ENCODE peak calls at places on chromosomes 2 and 18, in four cellular contexts. One of them, this sample, is unnamed.

GRCh38 chr2:143730155-143730949 is 601.1 kb downstream of the ARHGAP15 start:
- DNase-seq in spleen: no peak
- DNase-seq in transverse colon: no peak
- DNase-seq in HCT116: no peak
- DNase-seq in this sample: no peak

GRCh38 chr18:58960946-58961722 is 96.5 kb downstream of the ZNF532 start:
- DNase-seq in spleen: no peak
- DNase-seq in transverse colon: no peak
- DNase-seq in HCT116: no peak
- DNase-seq in this sample: no peak

GRCh38 chr2:235017441-235017840 is 65.6 kb downstream of the SH3BP4 start:
- DNase-seq in spleen: no peak
- DNase-seq in transverse colon: no peak
- DNase-seq in HCT116: no peak
- DNase-seq in this sample: no peak

GRCh38 chr2:227450921-227451654 is 20.9 kb upstream of the AGFG1 start:
- DNase-seq in spleen: no peak
- DNase-seq in transverse colon: no peak
- DNase-seq in HCT116: no peak
- DNase-seq in this sample: no peak

GRCh38 chr2:199883474-199884212 is 27.4 kb upstream of the C2orf69 start:
- DNase-seq in spleen: no peak
- DNase-seq in transverse colon: no peak
- DNase-seq in HCT116: no peak
- DNase-seq in this sample: no peak

GRCh38 chr2:239155806-239156480 is 244.9 kb downstream of the HDAC4 start:
- DNase-seq in spleen: peak
- DNase-seq in transverse colon: no peak
- DNase-seq in HCT116: no peak
- DNase-seq in this sample: no peak

GRCh38 chr2:74985983-74986382 is 27.5 kb downstream of the POLE4 start:
- DNase-seq in spleen: no peak
- DNase-seq in transverse colon: no peak
- DNase-seq in HCT116: no peak
- DNase-seq in this sample: no peak

GRCh38 chr2:237471457-237472186 is 15.4 kb upstream of the MLPH start:
- DNase-seq in spleen: no peak
- DNase-seq in transverse colon: peak
- DNase-seq in HCT116: peak
- DNase-seq in this sample: peak

GRCh38 chr2:139175510-139175909 is 395.3 kb upstream of the NXPH2 start:
- DNase-seq in spleen: no peak
- DNase-seq in transverse colon: no peak
- DNase-seq in HCT116: no peak
- DNase-seq in this sample: no peak

GRCh38 chr2:227717687-227718567 is at the start of gene SLC19A3:
- DNase-seq in spleen: peak
- DNase-seq in transverse colon: peak
- DNase-seq in HCT116: no peak
- DNase-seq in this sample: peak

GRCh38 chr2:138364554-138365162 is 136.9 kb upstream of the SPOPL start:
- DNase-seq in spleen: no peak
- DNase-seq in transverse colon: no peak
- DNase-seq in HCT116: no peak
- DNase-seq in this sample: no peak

GRCh38 chr2:109209412-109209811 is 80.4 kb downstream of the SH3RF3 start:
- DNase-seq in spleen: no peak
- DNase-seq in transverse colon: no peak
- DNase-seq in HCT116: no peak
- DNase-seq in this sample: no peak

GRCh38 chr2:12722445-12723316 is 5.9 kb downstream of the TRIB2 start:
- DNase-seq in spleen: no peak
- DNase-seq in transverse colon: no peak
- DNase-seq in HCT116: no peak
- DNase-seq in this sample: no peak

GRCh38 chr18:35172009-35172408 is 68.8 kb upstream of the ZNF397 start:
- DNase-seq in spleen: no peak
- DNase-seq in transverse colon: no peak
- DNase-seq in HCT116: no peak
- DNase-seq in this sample: no peak

GRCh38 chr2:26442707-26443106 is 35.2 kb downstream of the OTOF start:
- DNase-seq in spleen: no peak
- DNase-seq in transverse colon: no peak
- DNase-seq in HCT116: no peak
- DNase-seq in this sample: no peak

GRCh38 chr2:203404996-203405395 is 76.8 kb downstream of the ABI2 start:
- DNase-seq in spleen: no peak
- DNase-seq in transverse colon: no peak
- DNase-seq in HCT116: peak
- DNase-seq in this sample: no peak

GRCh38 chr2:22487541-22487940 is 897.4 kb upstream of the KLHL29 start:
- DNase-seq in spleen: no peak
- DNase-seq in transverse colon: no peak
- DNase-seq in HCT116: no peak
- DNase-seq in this sample: no peak

GRCh38 chr2:174059875-174060226 is 94.7 kb upstream of the SP3 start:
- DNase-seq in spleen: no peak
- DNase-seq in transverse colon: no peak
- DNase-seq in HCT116: no peak
- DNase-seq in this sample: no peak

GRCh38 chr18:79495591-79496071 is 99.9 kb downstream of the NFATC1 start:
- DNase-seq in spleen: peak
- DNase-seq in transverse colon: no peak
- DNase-seq in HCT116: no peak
- DNase-seq in this sample: no peak

GRCh38 chr2:96964221-96964905 is 22.0 kb downstream of the FAM178B start:
- DNase-seq in spleen: peak
- DNase-seq in transverse colon: no peak
- DNase-seq in HCT116: no peak
- DNase-seq in this sample: no peak

GRCh38 chr2:65450810-65451209 is 18.4 kb upstream of the SPRED2 start:
- DNase-seq in spleen: no peak
- DNase-seq in transverse colon: peak
- DNase-seq in HCT116: no peak
- DNase-seq in this sample: no peak

GRCh38 chr2:27527182-27527581 is 30.5 kb downstream of the GCKR start:
- DNase-seq in spleen: no peak
- DNase-seq in transverse colon: no peak
- DNase-seq in HCT116: peak
- DNase-seq in this sample: no peak

GRCh38 chr2:40658917-40659316 is 207.0 kb upstream of the SLC8A1 start:
- DNase-seq in spleen: no peak
- DNase-seq in transverse colon: no peak
- DNase-seq in HCT116: no peak
- DNase-seq in this sample: no peak

GRCh38 chr2:210086292-210086691 is 83.9 kb downstream of the RPE start:
- DNase-seq in spleen: no peak
- DNase-seq in transverse colon: no peak
- DNase-seq in HCT116: no peak
- DNase-seq in this sample: no peak

GRCh38 chr2:233084488-233084887 is 24.3 kb downstream of the INPP5D start:
- DNase-seq in spleen: peak
- DNase-seq in transverse colon: peak
- DNase-seq in HCT116: no peak
- DNase-seq in this sample: peak

GRCh38 chr18:9526458-9526857 is 51.1 kb downstream of the RALBP1 start:
- DNase-seq in spleen: no peak
- DNase-seq in transverse colon: no peak
- DNase-seq in HCT116: no peak
- DNase-seq in this sample: no peak

GRCh38 chr18:76657428-76657827 is 162.4 kb upstream of the ZNF516 start:
- DNase-seq in spleen: no peak
- DNase-seq in transverse colon: no peak
- DNase-seq in HCT116: no peak
- DNase-seq in this sample: no peak

GRCh38 chr18:48072428-48073204 is 142.2 kb upstream of the SMAD2 start:
- DNase-seq in spleen: peak
- DNase-seq in transverse colon: no peak
- DNase-seq in HCT116: no peak
- DNase-seq in this sample: no peak

GRCh38 chr18:10027031-10027430 is 113.2 kb downstream of the VAPA start:
- DNase-seq in spleen: no peak
- DNase-seq in transverse colon: no peak
- DNase-seq in HCT116: no peak
- DNase-seq in this sample: no peak

GRCh38 chr2:187302619-187303018 is 145.4 kb downstream of the CALCRL start:
- DNase-seq in spleen: no peak
- DNase-seq in transverse colon: peak
- DNase-seq in HCT116: no peak
- DNase-seq in this sample: no peak

GRCh38 chr2:120540719-120541552 is 194.7 kb upstream of the GLI2 start:
- DNase-seq in spleen: no peak
- DNase-seq in transverse colon: no peak
- DNase-seq in HCT116: no peak
- DNase-seq in this sample: no peak

GRCh38 chr2:231034291-231034882 is 2.9 kb upstream of the C2orf72 start:
- DNase-seq in spleen: no peak
- DNase-seq in transverse colon: no peak
- DNase-seq in HCT116: no peak
- DNase-seq in this sample: no peak

GRCh38 chr2:223269386-223269785 is 217.4 kb downstream of the KCNE4 start:
- DNase-seq in spleen: no peak
- DNase-seq in transverse colon: no peak
- DNase-seq in HCT116: no peak
- DNase-seq in this sample: no peak

GRCh38 chr2:154132827-154133226 is 261.1 kb downstream of the GALNT13 start:
- DNase-seq in spleen: no peak
- DNase-seq in transverse colon: no peak
- DNase-seq in HCT116: no peak
- DNase-seq in this sample: no peak

GRCh38 chr18:45801396-45802004 is 24.0 kb upstream of the SIGLEC15 start:
- DNase-seq in spleen: no peak
- DNase-seq in transverse colon: no peak
- DNase-seq in HCT116: no peak
- DNase-seq in this sample: no peak

GRCh38 chr2:119255760-119256573 is 32.3 kb downstream of the STEAP3 start:
- DNase-seq in spleen: no peak
- DNase-seq in transverse colon: no peak
- DNase-seq in HCT116: peak
- DNase-seq in this sample: no peak

GRCh38 chr2:230627806-230628724 is 84.6 kb upstream of the CAB39 start:
- DNase-seq in spleen: peak
- DNase-seq in transverse colon: no peak
- DNase-seq in HCT116: no peak
- DNase-seq in this sample: no peak

GRCh38 chr2:47274054-47274779 is 119.1 kb upstream of the STPG4 start:
- DNase-seq in spleen: no peak
- DNase-seq in transverse colon: no peak
- DNase-seq in HCT116: no peak
- DNase-seq in this sample: no peak
- TF ChIP-seq POLR2AphosphoS5 in spleen: no peak
- TF ChIP-seq POLR2AphosphoS5 in transverse colon: peak
- TF ChIP-seq POLR2AphosphoS5 in HCT116: no peak
- TF ChIP-seq POLR2AphosphoS5 in this sample: no peak

DNA sequence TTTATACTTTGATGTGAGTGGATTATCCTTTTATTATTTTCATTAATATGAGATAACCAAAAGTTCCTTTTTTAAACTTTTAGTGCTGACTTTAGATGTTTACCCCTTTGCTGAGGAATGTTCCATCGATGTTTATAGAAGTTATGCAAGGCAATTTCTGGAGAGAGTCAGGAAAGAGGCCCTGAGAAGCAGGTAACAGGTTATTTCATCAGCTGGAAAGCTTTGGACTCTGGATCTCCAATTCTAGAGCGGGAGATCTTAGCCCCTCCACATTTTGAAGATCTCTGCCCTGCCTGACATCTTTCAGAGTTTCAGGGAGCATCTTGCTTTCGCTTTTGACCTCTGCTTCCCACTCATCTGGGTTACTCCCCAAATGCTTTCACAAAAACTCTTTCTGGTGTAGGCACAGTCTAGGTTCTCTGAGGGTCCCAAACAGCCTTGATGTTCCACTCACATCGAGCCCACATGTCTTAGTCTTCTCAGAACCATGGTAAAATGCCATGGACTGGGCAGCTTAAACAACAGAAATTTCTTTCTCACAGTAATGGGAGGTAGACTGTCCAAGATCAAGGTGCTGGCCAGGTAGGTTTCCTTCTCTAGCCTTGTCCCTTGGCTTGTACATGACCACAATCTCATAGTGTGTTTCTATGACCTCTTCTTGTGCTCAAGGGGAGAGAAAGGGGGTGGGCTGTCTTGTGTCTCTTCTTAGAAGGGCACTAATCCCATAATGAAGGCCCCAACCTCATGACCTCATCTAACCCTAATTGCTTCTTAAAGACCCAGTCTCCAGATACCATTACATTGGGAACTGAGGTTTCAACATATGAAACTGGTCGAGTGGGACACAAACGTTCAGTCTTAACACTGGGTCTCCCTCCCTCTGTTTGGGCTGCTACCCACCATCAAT is 87.1 kb downstream of the DOK6 start:
- DNase-seq in spleen: no peak
- DNase-seq in transverse colon: no peak
- DNase-seq in HCT116: no peak
- DNase-seq in this sample: no peak
- TF ChIP-seq CTCF in spleen: no peak
- TF ChIP-seq CTCF in transverse colon: no peak
- TF ChIP-seq CTCF in HCT116: no peak
- TF ChIP-seq CTCF in this sample: no peak

GRCh38 chr2:25419678-25420242 is 78.0 kb upstream of the DNMT3A start:
- DNase-seq in spleen: no peak
- DNase-seq in transverse colon: peak
- DNase-seq in HCT116: no peak
- DNase-seq in this sample: no peak
- TF ChIP-seq POLR2AphosphoS5 in spleen: peak
- TF ChIP-seq POLR2AphosphoS5 in transverse colon: no peak
- TF ChIP-seq POLR2AphosphoS5 in HCT116: no peak
- TF ChIP-seq POLR2AphosphoS5 in this sample: no peak

DNA sequence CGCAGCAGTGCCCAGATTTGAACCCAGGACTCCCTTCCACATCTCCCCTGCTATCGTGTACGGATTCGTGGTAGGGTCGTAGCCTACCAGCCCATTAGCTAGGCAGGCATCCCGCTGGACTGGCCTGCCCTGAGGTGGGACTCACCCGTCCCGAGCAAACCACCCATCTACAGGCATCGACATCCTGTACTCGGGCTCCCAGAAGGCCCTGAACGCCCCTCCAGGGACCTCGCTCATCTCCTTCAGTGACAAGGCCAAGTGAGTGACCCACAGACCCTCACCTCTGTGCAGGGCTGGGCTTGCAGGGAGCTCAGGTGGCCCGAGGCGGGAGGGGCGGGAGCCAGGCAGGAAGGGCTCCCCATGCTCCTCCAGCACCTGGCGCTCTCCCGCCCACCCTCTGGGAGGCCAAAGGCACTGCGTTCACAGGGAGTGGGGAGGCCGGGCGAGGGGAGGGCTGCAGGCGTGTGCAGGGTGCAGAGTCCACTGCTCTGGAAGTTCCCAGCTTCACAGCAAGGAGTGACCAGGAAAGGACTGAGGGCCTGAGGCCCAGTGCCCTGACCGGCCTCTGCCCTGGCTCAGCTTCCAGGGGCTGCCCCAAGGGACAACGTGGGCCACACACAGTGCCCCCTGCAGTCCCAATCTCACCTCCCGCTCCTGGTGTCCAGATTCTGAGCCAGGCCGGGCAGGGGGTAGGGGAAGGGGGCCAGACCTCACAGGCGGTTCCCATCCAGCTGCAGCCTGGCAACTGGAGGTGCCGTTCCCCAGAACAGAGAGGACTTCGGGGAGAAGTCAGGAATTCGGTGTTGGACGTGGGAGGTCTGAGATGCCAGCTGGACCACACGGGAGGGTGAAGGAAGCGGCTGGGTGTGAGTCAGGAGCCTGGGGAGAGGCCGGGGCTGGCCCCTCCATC is 5.4 kb downstream of the AGXT start:
- DNase-seq in spleen: peak
- DNase-seq in transverse colon: peak
- DNase-seq in HCT116: no peak
- DNase-seq in this sample: no peak
- TF ChIP-seq CTCF in spleen: no peak
- TF ChIP-seq CTCF in transverse colon: no peak
- TF ChIP-seq CTCF in HCT116: no peak
- TF ChIP-seq CTCF in this sample: no peak